ENCODE peak calls at places on chromosomes 5 and 9, in ten cellular contexts. N is HepG2, U is stomach, L is fibroblast of lung, I is uterus, D is ovary, M is mammary epithelial cell, P is right atrium auricular region, J is SK-N-SH, K is psoas muscle. Z is an unnamed sample.

GRCh38 chr9:131397100-131397790 is 3.4 kb downstream of the PRRC2B start:
- DNase-seq in P (no peak), U (peak; percentile 47), J (no peak), I (no peak), K (no peak), D (no peak), M (peak; percentile 46), L (no peak), N (no peak), Z (peak; percentile 30)

GRCh38 chr5:93850311-93850710 is 108.9 kb upstream of the POU5F2 start:
- DNase-seq in P (no peak), N (no peak), L (no peak), K (no peak), U (no peak), I (no peak), D (no peak), M (no peak), J (peak; percentile 15), Z (no peak)

GRCh38 chr5:96597441-96598020 is 64.6 kb upstream of the CAST start:
- DNase-seq in N (no peak), P (no peak), L (peak; percentile 50), U (no peak), M (no peak), D (no peak), K (no peak), J (no peak), I (no peak), Z (no peak)

GRCh38 chr5:59206132-59206581 is 623.3 kb downstream of the RAB3C start:
- DNase-seq in M (peak; percentile 46), K (no peak), N (no peak), D (no peak), P (no peak), J (no peak), U (no peak), I (no peak), L (peak; percentile 84), Z (no peak)

GRCh38 chr9:95024097-95024671 is 293.3 kb downstream of the FANCC start:
- DNase-seq in J (no peak), D (no peak), K (peak; percentile 75), M (no peak), I (no peak), P (no peak), U (peak; percentile 73), L (no peak), N (peak; percentile 84), Z (no peak)

GRCh38 chr9:137025120-137025966 is 2.7 kb downstream of the ABCA2 start:
- DNase-seq in I (no peak), L (no peak), D (no peak), K (no peak), M (peak; percentile 64), P (no peak), N (peak; percentile 52), U (peak; percentile 91), J (peak; percentile 90), Z (no peak)

GRCh38 chr5:160159991-160160826 is 41.0 kb upstream of the PWWP2A start:
- DNase-seq in M (peak; percentile 21), I (no peak), L (no peak), D (peak; percentile 41), U (peak; percentile 51), J (no peak), N (no peak), K (no peak), P (no peak), Z (no peak)

GRCh38 chr5:33261305-33261704 is 179.5 kb upstream of the TARS1 start:
- DNase-seq in N (no peak), U (no peak), J (no peak), K (no peak), I (no peak), D (no peak), M (peak; percentile 28), L (peak; percentile 59), P (no peak), Z (no peak)

GRCh38 chr5:107926121-107926520 is 255.4 kb upstream of the EFNA5 start:
- DNase-seq in P (no peak), N (no peak), K (no peak), J (no peak), M (no peak), I (no peak), U (no peak), L (no peak), D (no peak), Z (no peak)

GRCh38 chr5:107929080-107929479 is 258.3 kb upstream of the EFNA5 start:
- DNase-seq in K (no peak), I (no peak), P (no peak), U (no peak), M (no peak), N (no peak), L (no peak), J (no peak), D (no peak), Z (no peak)

GRCh38 chr5:107919969-107920368 is 249.2 kb upstream of the EFNA5 start:
- DNase-seq in J (no peak), P (no peak), U (no peak), K (no peak), N (no peak), L (no peak), I (no peak), D (no peak), M (no peak), Z (no peak)

GRCh38 chr5:107930092-107930491 is 259.4 kb upstream of the EFNA5 start:
- DNase-seq in J (no peak), D (no peak), M (no peak), I (no peak), P (no peak), U (no peak), L (no peak), N (no peak), K (no peak), Z (no peak)

DNA sequence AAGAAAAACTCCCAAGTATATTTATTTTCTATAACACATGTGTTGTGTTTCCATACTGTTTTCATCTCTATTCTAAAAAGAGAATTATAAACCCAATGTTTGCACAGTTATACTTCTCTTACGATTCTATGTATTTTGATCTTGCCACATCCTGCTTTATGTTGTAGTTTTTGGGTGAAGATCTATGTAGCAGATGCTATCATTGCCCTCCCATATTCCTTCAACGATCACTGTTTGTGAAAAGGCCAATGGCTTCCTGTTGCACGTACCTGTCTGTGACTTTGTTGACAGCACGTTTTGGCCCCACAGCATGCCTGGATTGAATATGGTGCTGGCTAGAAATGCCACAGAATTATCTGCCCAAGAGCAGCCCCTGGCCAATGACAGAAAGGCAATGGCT is 254.5 kb upstream of the EFNA5 start:
- DNase-seq in K (no peak), D (no peak), P (no peak), L (no peak), J (no peak), M (no peak), U (no peak), I (no peak), N (no peak), Z (no peak)
- H3K36me3 ChIP-seq in K (no peaks in the 10 kb centered on the region), D (no peaks in the 10 kb centered on the region), P (no peaks in the 10 kb centered on the region), L (no peaks in the 10 kb centered on the region), J (no peaks in the 10 kb centered on the region), M (no peaks in the 10 kb centered on the region), U (no peaks in the 10 kb centered on the region), I (no peaks in the 10 kb centered on the region), N (no peaks in the 10 kb centered on the region), Z (no peaks in the 10 kb centered on the region)

GRCh38 chr9:100211471-100211870 is 112.4 kb downstream of the INVS start:
- DNase-seq in I (no peak), K (no peak), M (no peak), L (no peak), J (no peak), P (no peak), D (no peak), N (no peak), U (no peak), Z (no peak)

GRCh38 chr9:100204796-100205195 is 105.8 kb downstream of the INVS start:
- DNase-seq in M (no peak), K (no peak), J (no peak), I (no peak), D (no peak), N (no peak), L (no peak), P (no peak), U (no peak), Z (no peak)

GRCh38 chr9:100208673-100209072 is 109.6 kb downstream of the INVS start:
- DNase-seq in U (no peak), L (no peak), M (no peak), D (no peak), I (no peak), J (no peak), P (no peak), K (no peak), N (no peak), Z (no peak)

GRCh38 chr9:100206899-100207298 is 107.9 kb downstream of the INVS start:
- DNase-seq in M (no peak), J (no peak), U (no peak), L (no peak), P (no peak), K (no peak), N (no peak), D (no peak), I (no peak), Z (no peak)
- H3K36me3 ChIP-seq in M (no peaks in the 10 kb centered on the region), J (peaks cover 8% of the 10 kb centered on the region), U (no peaks in the 10 kb centered on the region), L (no peaks in the 10 kb centered on the region), P (no peaks in the 10 kb centered on the region), K (no peaks in the 10 kb centered on the region), N (no peaks in the 10 kb centered on the region), D (no peaks in the 10 kb centered on the region), I (no peaks in the 10 kb centered on the region), Z (no peaks in the 10 kb centered on the region)

GRCh38 chr5:127518319-127518621 is 830 bp downstream of the PRRC1 start:
- DNase-seq in K (no peak), N (no peak), M (peak; percentile 60), L (peak; percentile 75), I (no peak), P (no peak), D (no peak), J (no peak), U (no peak), Z (no peak)

GRCh38 chr5:127525181-127525580 is 7.7 kb downstream of the PRRC1 start:
- DNase-seq in K (no peak), M (no peak), N (no peak), U (no peak), I (no peak), D (no peak), J (no peak), L (no peak), P (no peak), Z (no peak)

GRCh38 chr5:127517480-127518318 is at the start of gene PRRC1:
- DNase-seq in I (peak; percentile 78), U (peak; percentile 84), K (peak; percentile 90), J (peak; percentile 94), N (peak; percentile 64), D (peak; percentile 86), L (peak; percentile 79), P (peak; percentile 72), M (peak; percentile 77), Z (peak; percentile 90)

GRCh38 chr5:127519527-127519926 is 2.1 kb downstream of the PRRC1 start:
- DNase-seq in I (no peak), N (no peak), P (no peak), U (no peak), L (peak; percentile 11), D (no peak), J (no peak), K (no peak), M (no peak), Z (no peak)

DNA sequence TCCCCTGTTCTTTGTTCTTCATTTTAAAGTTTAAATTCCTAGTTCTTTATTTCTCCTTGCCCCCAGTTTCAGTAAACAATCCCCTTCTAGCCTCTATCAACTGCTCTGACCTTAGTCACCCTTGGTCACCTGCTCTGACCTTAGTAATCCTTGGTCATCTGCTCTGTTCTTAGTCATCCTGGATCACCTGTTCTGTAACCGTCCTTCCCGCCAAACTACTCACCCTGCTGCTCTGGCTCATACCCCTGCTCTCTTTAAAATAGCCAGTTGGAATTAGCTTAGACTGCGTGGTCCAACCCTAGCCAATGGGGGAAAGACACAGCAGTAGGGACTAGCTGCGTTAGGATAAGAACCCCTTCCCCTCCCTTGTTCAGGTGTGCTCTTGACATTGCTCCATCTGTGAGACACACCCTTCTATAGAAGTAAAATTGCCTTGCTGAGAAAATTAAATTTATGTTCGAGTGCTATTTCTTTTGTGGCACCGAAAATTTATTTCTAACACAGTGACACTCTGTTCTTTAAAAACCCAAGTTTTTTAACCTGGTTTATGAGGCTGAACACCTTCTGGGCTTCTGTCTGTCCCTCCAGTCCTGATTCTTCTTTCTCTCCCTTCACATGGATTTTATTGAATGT is 3.8 kb downstream of the PRRC1 start:
- DNase-seq in I (no peak), U (no peak), D (no peak), N (no peak), P (no peak), K (no peak), J (no peak), M (no peak), L (no peak), Z (no peak)
- H3K36me3 ChIP-seq in I (no peaks in the 10 kb centered on the region), U (peaks cover 17% of the 10 kb centered on the region), D (no peaks in the 10 kb centered on the region), N (peaks cover 29% of the 10 kb centered on the region), P (peaks cover 29% of the 10 kb centered on the region), K (peaks cover 5% of the 10 kb centered on the region), J (peaks cover 72% of the 10 kb centered on the region), M (peaks cover 26% of the 10 kb centered on the region), L (peaks cover 3% of the 10 kb centered on the region), Z (no peaks in the 10 kb centered on the region)

GRCh38 chr5:5461012-5461411 is 38.5 kb downstream of the ICE1 start:
- DNase-seq in L (no peak), J (no peak), U (no peak), K (no peak), P (no peak), I (no peak), M (no peak), N (no peak), D (no peak), Z (no peak)
- H3K36me3 ChIP-seq in L (peaks cover 4% of the 10 kb centered on the region), J (peaks cover 66% of the 10 kb centered on the region), U (peaks cover 55% of the 10 kb centered on the region), K (peaks cover 14% of the 10 kb centered on the region), P (peaks cover 80% of the 10 kb centered on the region), I (no peaks in the 10 kb centered on the region), M (peaks cover 34% of the 10 kb centered on the region), N (peaks cover 83% of the 10 kb centered on the region), D (no peaks in the 10 kb centered on the region), Z (peaks cover 4% of the 10 kb centered on the region)